ENCODE peak calls at places on chromosomes 12 and 14, in six cellular contexts. W is CD8-positive, alpha-beta T cell; K is transverse colon; F is HFFc6; J is heart left ventricle; L is neural crest cell. Q is an unnamed sample.

GRCh38 chr14:101716956-101717662 is 44.4 kb upstream of the PPP2R5C start:
- DNase-seq in W (no peak), K (no peak), F (peak), L (no peak), J (no peak), Q (no peak)

GRCh38 chr12:67358686-67359374 is 89.7 kb downstream of the CAND1 start:
- DNase-seq in J (peak), F (peak), K (no peak), W (no peak), L (no peak), Q (no peak)

GRCh38 chr12:113467514-113468364 is 3.9 kb downstream of the LHX5 start:
- DNase-seq in J (no peak), F (no peak), W (no peak), L (no peak), K (no peak), Q (no peak)

GRCh38 chr14:48937796-48938195 is 648.4 kb downstream of the RPS29 start:
- DNase-seq in K (no peak), F (no peak), J (peak), W (no peak), L (no peak), Q (no peak)

GRCh38 chr12:47912575-47912974 is 7.8 kb upstream of the VDR start:
- DNase-seq in J (no peak), K (no peak), F (no peak), L (no peak), W (no peak), Q (no peak)

GRCh38 chr12:64270411-64270810 is 48.3 kb upstream of the KICS2 start:
- DNase-seq in F (no peak), W (no peak), J (no peak), K (no peak), L (no peak), Q (no peak)

GRCh38 chr12:46342562-46343033 is 30.0 kb downstream of the SLC38A2 start:
- DNase-seq in F (peak), K (peak), L (no peak), J (peak), W (peak), Q (no peak)

GRCh38 chr12:132904718-132905328 is 17.4 kb upstream of the CHFR start:
- DNase-seq in F (no peak), W (peak), J (peak), L (peak), K (peak), Q (peak)

GRCh38 chr14:92728781-92729364 is 19.6 kb downstream of the LGMN start:
- DNase-seq in F (no peak), W (no peak), L (no peak), K (no peak), J (no peak), Q (no peak)

GRCh38 chr12:93140309-93140708 is 211.2 kb upstream of the EEA1 start:
- DNase-seq in L (no peak), W (no peak), J (no peak), F (no peak), K (no peak), Q (no peak)

GRCh38 chr12:6216581-6216980 is 16.4 kb downstream of the CD9 start:
- DNase-seq in J (no peak), K (no peak), F (no peak), L (no peak), W (no peak), Q (no peak)

GRCh38 chr12:52229836-52230343 is 3.2 kb upstream of the KRT7 start:
- DNase-seq in W (no peak), J (no peak), K (no peak), F (no peak), L (no peak), Q (no peak)

GRCh38 chr14:52259452-52259851 is 8.0 kb upstream of the PTGDR start:
- DNase-seq in W (no peak), F (no peak), L (no peak), K (no peak), J (no peak), Q (no peak)

GRCh38 chr12:109728921-109729836 is 15.6 kb downstream of the FAM222A start:
- DNase-seq in K (no peak), J (no peak), W (no peak), F (no peak), L (no peak), Q (no peak)

GRCh38 chr12:53804429-53804828 is 52.6 kb upstream of the CISTR start:
- DNase-seq in K (no peak), F (no peak), W (no peak), J (no peak), L (no peak), Q (no peak)

GRCh38 chr12:104303538-104304151 is at the start of gene EID3:
- DNase-seq in F (peak), J (peak), L (peak), K (peak), W (peak), Q (peak)

GRCh38 chr12:50922820-50923219 is 29.5 kb upstream of the HIGD1C start:
- DNase-seq in L (no peak), F (no peak), J (no peak), K (no peak), W (no peak), Q (no peak)

GRCh38 chr12:94445662-94446061 is 14.0 kb downstream of the CEP83 start:
- DNase-seq in L (no peak), W (no peak), J (no peak), K (no peak), F (no peak), Q (no peak)

GRCh38 chr12:55760663-55761062 is 17.7 kb downstream of the GDF11 start:
- DNase-seq in F (no peak), J (no peak), W (no peak), L (no peak), K (no peak), Q (no peak)

GRCh38 chr12:71046215-71046614 is 111.6 kb downstream of the TSPAN8 start:
- DNase-seq in W (no peak), L (no peak), J (no peak), F (no peak), K (no peak), Q (no peak)

GRCh38 chr14:39734306-39734705 is 302.1 kb upstream of the FBXO33 start:
- DNase-seq in J (no peak), F (no peak), L (no peak), K (no peak), W (no peak), Q (no peak)

GRCh38 chr14:23068792-23069412 is 11.6 kb upstream of the CDH24 start:
- DNase-seq in L (peak), J (peak), W (peak), K (peak), F (peak), Q (no peak)

GRCh38 chr12:117629454-117629853 is 268.0 kb upstream of the NOS1 start:
- DNase-seq in K (no peak), J (no peak), F (no peak), L (no peak), W (no peak), Q (no peak)

GRCh38 chr14:52609445-52610044 is 56.9 kb downstream of the GPR137C start:
- DNase-seq in J (no peak), F (no peak), L (no peak), W (no peak), K (no peak), Q (no peak)

GRCh38 chr14:21070083-21070609 is at the start of gene ARHGEF40:
- DNase-seq in K (peak), L (peak), J (peak), F (no peak), W (no peak), Q (no peak)

GRCh38 chr12:13095266-13095995 is 8.0 kb downstream of the GSG1 start:
- DNase-seq in F (no peak), J (no peak), L (no peak), W (no peak), K (no peak), Q (no peak)

GRCh38 chr14:25400607-25401206 is 350.8 kb upstream of the STXBP6 start:
- DNase-seq in L (peak), W (peak), J (no peak), K (peak), F (peak), Q (no peak)

GRCh38 chr12:49461221-49461620 is 77.6 kb upstream of the KCNH3 start:
- DNase-seq in K (no peak), J (no peak), F (no peak), W (no peak), L (no peak), Q (no peak)

GRCh38 chr14:20631821-20632389 is 9.6 kb downstream of the OR6S1 start:
- DNase-seq in L (no peak), K (peak), J (peak), W (no peak), F (peak), Q (no peak)

GRCh38 chr12:116635487-116635886 is 76.3 kb downstream of the MAP1LC3B2 start:
- DNase-seq in L (no peak), J (no peak), K (peak), F (no peak), W (no peak), Q (no peak)

GRCh38 chr12:94735985-94736384 is 85.6 kb upstream of the TMCC3 start:
- DNase-seq in W (no peak), L (no peak), F (no peak), K (no peak), J (no peak), Q (no peak)

GRCh38 chr12:76144253-76144564 is 59.7 kb upstream of the NAP1L1 start:
- DNase-seq in F (peak), W (peak), J (no peak), L (no peak), K (peak), Q (peak)

GRCh38 chr14:82533351-82533750 is 999.7 kb upstream of the SEL1L start:
- DNase-seq in J (no peak), L (no peak), W (no peak), F (no peak), K (no peak), Q (no peak)

GRCh38 chr12:121436706-121437105 is 36.8 kb downstream of the RNF34 start:
- DNase-seq in L (no peak), K (no peak), J (no peak), W (no peak), F (no peak), Q (no peak)

GRCh38 chr14:91059576-91060471 is 617 bp downstream of the RPS6KA5 start:
- DNase-seq in L (peak), J (peak), W (peak), K (peak), F (peak), Q (peak)

GRCh38 chr14:61535032-61535431 is 160.3 kb upstream of the HIF1A start:
- DNase-seq in W (no peak), K (no peak), J (no peak), L (no peak), F (no peak), Q (no peak)

GRCh38 chr12:95718001-95718400 is 72.6 kb downstream of the NTN4 start:
- DNase-seq in K (no peak), L (no peak), F (no peak), W (no peak), J (no peak), Q (no peak)

GRCh38 chr12:121611306-121611705 is 15.0 kb upstream of the ORAI1 start:
- DNase-seq in F (no peak), W (no peak), K (peak), J (no peak), L (no peak), Q (no peak)

GRCh38 chr14:60197629-60198318 is 32.6 kb upstream of the DHRS7 start:
- DNase-seq in W (no peak), K (no peak), L (no peak), J (no peak), F (peak), Q (no peak)

GRCh38 chr14:60199321-60199720 is 34.1 kb upstream of the DHRS7 start:
- DNase-seq in W (no peak), K (no peak), L (no peak), F (no peak), J (no peak), Q (no peak)

GRCh38 chr14:60196291-60196690 is 31.1 kb upstream of the DHRS7 start:
- DNase-seq in K (no peak), F (peak), L (no peak), W (no peak), J (no peak), Q (no peak)

GRCh38 chr14:60189923-60190840 is 25.0 kb upstream of the DHRS7 start:
- DNase-seq in J (no peak), K (no peak), W (no peak), F (no peak), L (no peak), Q (no peak)

GRCh38 chr14:60195179-60195810 is 30.1 kb upstream of the DHRS7 start:
- DNase-seq in W (no peak), L (no peak), J (no peak), K (no peak), F (no peak), Q (no peak)
- TF ChIP-seq CTCF in W (no peak), L (no peak), J (peak), K (no peak), F (no peak), Q (no peak)

DNA sequence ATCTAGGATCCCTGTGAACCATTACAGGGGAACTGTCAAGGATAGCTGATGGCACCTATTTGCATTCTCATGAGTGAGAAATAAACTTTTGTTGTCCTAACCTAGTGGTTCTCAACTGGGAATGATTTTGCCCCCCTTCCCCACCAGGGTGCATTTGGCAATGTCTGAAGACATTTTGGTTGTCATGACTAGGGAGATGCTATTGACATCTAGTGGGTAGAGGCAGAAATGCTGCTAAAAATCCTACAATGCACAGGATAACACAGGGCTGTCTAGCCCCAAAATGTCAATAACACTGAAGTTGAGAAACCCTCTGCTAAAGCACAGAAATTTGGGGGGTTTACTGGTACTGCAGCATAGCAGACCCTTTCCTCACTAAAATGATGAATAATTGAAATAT is 140.9 kb upstream of the SRRM4 start:
- DNase-seq in F (no peak), K (no peak), L (no peak), J (no peak), W (no peak), Q (no peak)
- TF ChIP-seq CTCF in F (peak), K (no peak), L (peak), J (no peak), W (no peak), Q (no peak)

GRCh38 chr14:72178517-72178916 is 246.3 kb downstream of the RGS6 start:
- DNase-seq in L (no peak), J (no peak), F (no peak), W (no peak), K (no peak), Q (no peak)
- TF ChIP-seq CTCF in L (no peak), J (no peak), F (no peak), W (no peak), K (no peak), Q (no peak)

GRCh38 chr14:96568646-96569045 is 66.5 kb downstream of the PAPOLA start:
- DNase-seq in L (no peak), J (no peak), W (no peak), F (no peak), K (no peak), Q (no peak)

GRCh38 chr14:96571311-96571710 is 69.1 kb downstream of the PAPOLA start:
- DNase-seq in F (no peak), K (no peak), L (no peak), W (no peak), J (no peak), Q (no peak)

GRCh38 chr14:96565811-96566210 is 63.6 kb downstream of the PAPOLA start:
- DNase-seq in F (no peak), K (no peak), L (no peak), W (no peak), J (no peak), Q (no peak)

GRCh38 chr14:96564389-96564788 is 62.2 kb downstream of the PAPOLA start:
- DNase-seq in L (no peak), W (no peak), J (no peak), K (no peak), F (no peak), Q (no peak)

GRCh38 chr14:96567289-96567899 is 65.2 kb downstream of the PAPOLA start:
- DNase-seq in J (no peak), F (peak), W (no peak), K (no peak), L (no peak), Q (no peak)
- TF ChIP-seq CTCF in J (peak), F (peak), W (peak), K (peak), L (peak), Q (peak)

GRCh38 chr14:68941820-68942219 is 37.3 kb downstream of the ACTN1 start:
- DNase-seq in W (no peak), K (peak), F (peak), J (peak), L (no peak), Q (no peak)
- TF ChIP-seq CTCF in W (no peak), K (no peak), F (peak), J (peak), L (no peak), Q (no peak)

DNA sequence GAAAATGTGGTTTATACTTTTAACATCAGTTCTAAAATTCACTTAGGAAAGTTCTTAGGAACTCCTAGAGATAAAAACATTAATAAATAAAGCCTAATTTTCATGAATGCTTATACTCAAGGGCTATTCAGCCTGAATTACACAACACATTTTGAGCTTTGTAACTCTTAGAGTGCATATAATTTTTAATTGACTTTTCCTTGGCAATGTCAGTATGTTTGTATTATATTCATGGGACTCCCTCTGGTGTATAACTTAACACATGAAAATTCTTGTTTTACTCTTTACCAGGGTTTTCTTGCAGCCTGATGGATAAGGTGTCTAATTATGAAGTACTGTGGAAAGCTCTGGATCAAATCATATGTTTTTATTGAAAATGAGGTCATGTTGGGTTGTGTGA is 150.6 kb upstream of the HMGA2 start:
- DNase-seq in K (no peak), L (no peak), W (no peak), F (peak), J (no peak), Q (no peak)
- TF ChIP-seq CTCF in K (peak), L (no peak), W (no peak), F (peak), J (peak), Q (no peak)

GRCh38 chr14:58826845-58827686 is 189.3 kb downstream of the DACT1 start:
- DNase-seq in J (no peak), W (no peak), F (no peak), L (no peak), K (no peak), Q (no peak)
- TF ChIP-seq CTCF in J (peak), W (no peak), F (peak), L (peak), K (peak), Q (peak)

DNA sequence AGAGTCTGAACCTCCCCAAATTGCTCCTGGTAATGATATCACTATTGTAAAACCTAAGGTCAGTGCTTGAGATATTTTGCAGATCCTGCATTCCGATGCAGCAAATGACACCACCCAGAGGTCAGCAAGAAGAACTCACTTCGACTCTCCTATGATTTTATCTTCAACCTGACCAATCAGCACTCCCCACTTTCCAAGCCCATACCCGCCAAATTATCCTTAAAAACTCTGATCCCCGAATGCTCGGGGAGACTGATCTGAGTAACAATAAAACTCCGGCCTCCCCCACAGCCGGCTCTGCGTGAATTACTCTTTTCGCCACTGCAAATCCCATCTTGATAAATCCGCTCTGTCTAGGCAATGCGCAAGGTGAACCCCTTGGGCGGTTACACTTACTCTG is 1.2 kb downstream of the NPC2 start:
- DNase-seq in L (no peak), F (peak), K (no peak), J (no peak), W (no peak), Q (no peak)
- TF ChIP-seq CTCF in L (peak), F (peak), K (no peak), J (peak), W (no peak), Q (no peak)

GRCh38 chr14:59189822-59190368 is 1.4 kb downstream of the DAAM1 start:
- DNase-seq in W (peak), J (peak), K (peak), F (peak), L (peak), Q (peak)

GRCh38 chr14:59190372-59190771 is 1.9 kb downstream of the DAAM1 start:
- DNase-seq in F (peak), L (peak), W (no peak), K (peak), J (peak), Q (no peak)

GRCh38 chr14:59187802-59188460 is 536 bp upstream of the DAAM1 start:
- DNase-seq in W (no peak), K (peak), L (peak), F (peak), J (peak), Q (no peak)

GRCh38 chr14:59188461-59189280 is at the start of gene DAAM1:
- DNase-seq in J (peak), F (peak), W (peak), K (peak), L (peak), Q (peak)

DNA sequence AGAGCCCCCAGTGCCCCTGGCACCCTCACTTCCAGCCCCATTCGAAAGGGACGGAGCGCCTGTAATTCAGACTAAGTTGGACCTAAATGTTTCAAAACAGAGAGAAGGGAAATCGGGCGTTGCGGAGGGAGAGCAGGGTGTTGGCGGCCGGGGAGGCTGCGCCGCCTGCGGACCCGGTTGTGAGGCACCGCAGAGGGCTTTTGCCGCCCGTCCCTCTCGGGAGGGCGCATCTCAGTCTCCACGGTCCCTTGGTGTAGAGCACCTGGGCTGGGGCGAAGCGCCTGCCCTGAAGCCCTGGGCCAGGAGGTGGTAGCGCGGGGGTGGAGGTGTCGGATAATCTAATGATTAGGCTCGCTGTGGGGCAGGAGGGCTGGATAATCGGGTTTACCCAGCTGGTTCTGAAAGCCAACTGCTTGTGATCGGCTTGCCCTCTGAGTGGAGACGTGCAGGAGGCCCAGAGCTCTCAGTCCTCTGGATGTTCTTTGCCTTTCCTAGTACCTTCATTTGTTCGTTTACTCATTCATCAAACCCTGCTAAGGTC is 884 bp downstream of the DAAM1 start:
- DNase-seq in L (peak), F (peak), K (no peak), W (peak), J (peak), Q (no peak)
- TF ChIP-seq CTCF in L (no peak), F (peak), K (no peak), W (no peak), J (no peak), Q (no peak)

Q was measured in mesothelial cell of epicardium.